ENCODE peak calls at places on chromosome X, in seven cellular contexts. One of them, this sample, is unnamed. For H3K4me1, the result is how much of the 10 kb centered on the place peaks cover.

GRCh38 chrX:34546366-34546765 is 110.7 kb downstream of the TMEM47 start:
- DNase-seq in suprapubic skin: no peak
- DNase-seq in spleen: no peak
- DNase-seq in SK-N-SH: no peak
- DNase-seq in GM23338: no peak
- DNase-seq in breast epithelium: no peak
- DNase-seq in sigmoid colon: no peak
- DNase-seq in this sample: no peak

GRCh38 chrX:49878128-49878833 is 1.0 kb upstream of the USP27X start:
- DNase-seq in breast epithelium: no peak
- DNase-seq in spleen: peak
- DNase-seq in sigmoid colon: peak
- DNase-seq in SK-N-SH: peak
- DNase-seq in suprapubic skin: no peak
- DNase-seq in GM23338: no peak
- DNase-seq in this sample: no peak

GRCh38 chrX:1403228-1403627 is 11.3 kb upstream of the SLC25A6 start:
- DNase-seq in sigmoid colon: peak
- DNase-seq in SK-N-SH: no peak
- DNase-seq in GM23338: no peak
- DNase-seq in suprapubic skin: no peak
- DNase-seq in spleen: peak
- DNase-seq in breast epithelium: no peak
- DNase-seq in this sample: no peak

GRCh38 chrX:34768290-34768689 is 111.2 kb upstream of the TMEM47 start:
- DNase-seq in SK-N-SH: no peak
- DNase-seq in GM23338: no peak
- DNase-seq in spleen: no peak
- DNase-seq in suprapubic skin: no peak
- DNase-seq in sigmoid colon: no peak
- DNase-seq in breast epithelium: no peak
- DNase-seq in this sample: no peak

GRCh38 chrX:153776611-153777045 is 4.2 kb upstream of the SRPK3 start:
- DNase-seq in GM23338: no peak
- DNase-seq in breast epithelium: no peak
- DNase-seq in spleen: peak
- DNase-seq in SK-N-SH: no peak
- DNase-seq in sigmoid colon: peak
- DNase-seq in suprapubic skin: no peak
- DNase-seq in this sample: no peak

GRCh38 chrX:154445776-154446175 is 1.8 kb downstream of the FAM50A start:
- DNase-seq in SK-N-SH: no peak
- DNase-seq in breast epithelium: no peak
- DNase-seq in GM23338: no peak
- DNase-seq in spleen: peak
- DNase-seq in sigmoid colon: no peak
- DNase-seq in suprapubic skin: no peak
- DNase-seq in this sample: no peak

GRCh38 chrX:153539171-153539978 is 21.9 kb downstream of the ATP2B3 start:
- DNase-seq in suprapubic skin: peak
- DNase-seq in GM23338: peak
- DNase-seq in breast epithelium: peak
- DNase-seq in SK-N-SH: peak
- DNase-seq in spleen: peak
- DNase-seq in sigmoid colon: peak
- DNase-seq in this sample: peak

GRCh38 chrX:148572332-148572731 is 71.9 kb downstream of the AFF2 start:
- DNase-seq in SK-N-SH: no peak
- DNase-seq in sigmoid colon: no peak
- DNase-seq in spleen: no peak
- DNase-seq in GM23338: no peak
- DNase-seq in suprapubic skin: no peak
- DNase-seq in breast epithelium: no peak
- DNase-seq in this sample: no peak

GRCh38 chrX:2677764-2678163 is 13.3 kb upstream of the CD99 start:
- DNase-seq in breast epithelium: peak
- DNase-seq in GM23338: no peak
- DNase-seq in suprapubic skin: peak
- DNase-seq in sigmoid colon: peak
- DNase-seq in SK-N-SH: no peak
- DNase-seq in spleen: no peak
- DNase-seq in this sample: peak

GRCh38 chrX:649166-649565 is 18.6 kb downstream of the SHOX start:
- DNase-seq in sigmoid colon: no peak
- DNase-seq in SK-N-SH: no peak
- DNase-seq in suprapubic skin: no peak
- DNase-seq in spleen: peak
- DNase-seq in GM23338: no peak
- DNase-seq in breast epithelium: no peak
- DNase-seq in this sample: no peak

GRCh38 chrX:38817004-38817703 is 15.9 kb downstream of the MID1IP1 start:
- DNase-seq in GM23338: peak
- DNase-seq in sigmoid colon: peak
- DNase-seq in breast epithelium: no peak
- DNase-seq in suprapubic skin: no peak
- DNase-seq in SK-N-SH: no peak
- DNase-seq in spleen: no peak
- DNase-seq in this sample: no peak

GRCh38 chrX:50751091-50751490 is 62.9 kb downstream of the SHROOM4 start:
- DNase-seq in spleen: no peak
- DNase-seq in SK-N-SH: no peak
- DNase-seq in sigmoid colon: no peak
- DNase-seq in breast epithelium: no peak
- DNase-seq in GM23338: no peak
- DNase-seq in suprapubic skin: no peak
- DNase-seq in this sample: no peak

GRCh38 chrX:49308604-49309269 is 5.3 kb downstream of the GAGE10 start:
- DNase-seq in SK-N-SH: no peak
- DNase-seq in GM23338: no peak
- DNase-seq in sigmoid colon: no peak
- DNase-seq in breast epithelium: no peak
- DNase-seq in suprapubic skin: no peak
- DNase-seq in spleen: peak
- DNase-seq in this sample: no peak

DNA sequence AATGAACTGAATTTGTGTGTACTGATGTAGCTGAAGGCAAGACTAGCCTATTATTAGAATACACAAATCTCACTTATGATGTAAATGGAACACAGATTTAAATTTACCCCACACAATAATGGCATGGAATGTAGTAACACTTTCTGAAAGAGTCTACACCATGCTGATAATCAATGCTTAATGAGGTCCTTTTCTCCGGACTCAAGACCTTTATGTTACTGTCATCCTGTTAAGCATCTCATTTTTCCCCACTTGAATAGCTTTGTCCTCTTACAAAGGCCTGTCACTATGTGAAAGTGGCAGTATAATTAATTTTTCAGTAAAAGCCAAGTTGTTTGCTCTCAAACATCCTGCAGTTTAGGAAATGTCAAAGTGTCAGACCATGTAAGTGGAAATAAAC is 96.5 kb downstream of the GPC3 start:
- DNase-seq in spleen: no peak
- DNase-seq in suprapubic skin: no peak
- DNase-seq in GM23338: no peak
- DNase-seq in breast epithelium: no peak
- DNase-seq in SK-N-SH: no peak
- DNase-seq in sigmoid colon: no peak
- DNase-seq in this sample: no peak
- TF ChIP-seq POLR2AphosphoS5 in spleen: no peak
- TF ChIP-seq POLR2AphosphoS5 in suprapubic skin: no peak
- TF ChIP-seq POLR2AphosphoS5 in GM23338: no peak
- TF ChIP-seq POLR2AphosphoS5 in breast epithelium: no peak
- TF ChIP-seq POLR2AphosphoS5 in SK-N-SH: no peak
- TF ChIP-seq POLR2AphosphoS5 in sigmoid colon: no peak
- TF ChIP-seq POLR2AphosphoS5 in this sample: no peak

GRCh38 chrX:12412561-12412960 is 274.3 kb downstream of the FRMPD4 start:
- DNase-seq in spleen: no peak
- DNase-seq in sigmoid colon: no peak
- DNase-seq in breast epithelium: no peak
- DNase-seq in suprapubic skin: no peak
- DNase-seq in GM23338: no peak
- DNase-seq in SK-N-SH: no peak
- DNase-seq in this sample: no peak

GRCh38 chrX:12410523-12410922 is 272.2 kb downstream of the FRMPD4 start:
- DNase-seq in spleen: no peak
- DNase-seq in GM23338: no peak
- DNase-seq in SK-N-SH: no peak
- DNase-seq in suprapubic skin: no peak
- DNase-seq in breast epithelium: no peak
- DNase-seq in sigmoid colon: no peak
- DNase-seq in this sample: no peak

GRCh38 chrX:12411831-12412230 is 273.6 kb downstream of the FRMPD4 start:
- DNase-seq in spleen: no peak
- DNase-seq in SK-N-SH: no peak
- DNase-seq in breast epithelium: no peak
- DNase-seq in sigmoid colon: no peak
- DNase-seq in GM23338: no peak
- DNase-seq in suprapubic skin: no peak
- DNase-seq in this sample: no peak
- H3K4me1 ChIP-seq in spleen: under half
- H3K4me1 ChIP-seq in SK-N-SH: under half
- H3K4me1 ChIP-seq in breast epithelium: under half
- H3K4me1 ChIP-seq in sigmoid colon: under half
- H3K4me1 ChIP-seq in GM23338: under half
- H3K4me1 ChIP-seq in suprapubic skin: under half
- H3K4me1 ChIP-seq in this sample: under half

GRCh38 chrX:69618803-69619202 is 2.9 kb downstream of the EDA start:
- DNase-seq in suprapubic skin: no peak
- DNase-seq in breast epithelium: no peak
- DNase-seq in spleen: no peak
- DNase-seq in sigmoid colon: no peak
- DNase-seq in GM23338: peak
- DNase-seq in SK-N-SH: peak
- DNase-seq in this sample: no peak
- TF ChIP-seq CTCF in suprapubic skin: peak
- TF ChIP-seq CTCF in breast epithelium: peak
- TF ChIP-seq CTCF in spleen: no peak
- TF ChIP-seq CTCF in sigmoid colon: no peak
- TF ChIP-seq CTCF in GM23338: peak
- TF ChIP-seq CTCF in SK-N-SH: peak
- TF ChIP-seq CTCF in this sample: no peak

GRCh38 chrX:24468245-24468644 is 3.2 kb downstream of the PDK3 start:
- DNase-seq in GM23338: no peak
- DNase-seq in suprapubic skin: no peak
- DNase-seq in sigmoid colon: no peak
- DNase-seq in breast epithelium: no peak
- DNase-seq in spleen: no peak
- DNase-seq in SK-N-SH: no peak
- DNase-seq in this sample: no peak
- TF ChIP-seq POLR2AphosphoS5 in GM23338: no peak
- TF ChIP-seq POLR2AphosphoS5 in suprapubic skin: no peak
- TF ChIP-seq POLR2AphosphoS5 in sigmoid colon: no peak
- TF ChIP-seq POLR2AphosphoS5 in breast epithelium: no peak
- TF ChIP-seq POLR2AphosphoS5 in spleen: no peak
- TF ChIP-seq POLR2AphosphoS5 in SK-N-SH: no peak
- TF ChIP-seq POLR2AphosphoS5 in this sample: no peak

GRCh38 chrX:15853586-15854079 is 980 bp downstream of the AP1S2 start:
- DNase-seq in spleen: no peak
- DNase-seq in suprapubic skin: no peak
- DNase-seq in GM23338: no peak
- DNase-seq in sigmoid colon: no peak
- DNase-seq in SK-N-SH: peak
- DNase-seq in breast epithelium: no peak
- DNase-seq in this sample: no peak

GRCh38 chrX:15843960-15844359 is 10.7 kb downstream of the AP1S2 start:
- DNase-seq in suprapubic skin: no peak
- DNase-seq in GM23338: no peak
- DNase-seq in sigmoid colon: no peak
- DNase-seq in SK-N-SH: no peak
- DNase-seq in spleen: no peak
- DNase-seq in breast epithelium: no peak
- DNase-seq in this sample: no peak

GRCh38 chrX:15854080-15854655 is 445 bp downstream of the AP1S2 start:
- DNase-seq in suprapubic skin: peak
- DNase-seq in GM23338: peak
- DNase-seq in spleen: peak
- DNase-seq in SK-N-SH: peak
- DNase-seq in sigmoid colon: peak
- DNase-seq in breast epithelium: peak
- DNase-seq in this sample: peak

GRCh38 chrX:15849555-15849954 is 5.1 kb downstream of the AP1S2 start:
- DNase-seq in GM23338: peak
- DNase-seq in spleen: no peak
- DNase-seq in SK-N-SH: peak
- DNase-seq in breast epithelium: no peak
- DNase-seq in suprapubic skin: no peak
- DNase-seq in sigmoid colon: no peak
- DNase-seq in this sample: no peak

GRCh38 chrX:15848576-15848975 is 6.0 kb downstream of the AP1S2 start:
- DNase-seq in breast epithelium: no peak
- DNase-seq in spleen: no peak
- DNase-seq in GM23338: no peak
- DNase-seq in suprapubic skin: no peak
- DNase-seq in SK-N-SH: no peak
- DNase-seq in sigmoid colon: no peak
- DNase-seq in this sample: no peak
- H3K4me1 ChIP-seq in breast epithelium: under half
- H3K4me1 ChIP-seq in spleen: under half
- H3K4me1 ChIP-seq in GM23338: under half
- H3K4me1 ChIP-seq in suprapubic skin: under half
- H3K4me1 ChIP-seq in SK-N-SH: under half
- H3K4me1 ChIP-seq in sigmoid colon: under half
- H3K4me1 ChIP-seq in this sample: under half

GRCh38 chrX:139126493-139126892 is 404.0 kb upstream of the F9 start:
- DNase-seq in breast epithelium: no peak
- DNase-seq in GM23338: peak
- DNase-seq in sigmoid colon: no peak
- DNase-seq in suprapubic skin: no peak
- DNase-seq in SK-N-SH: peak
- DNase-seq in spleen: no peak
- DNase-seq in this sample: peak
- TF ChIP-seq CTCF in breast epithelium: peak
- TF ChIP-seq CTCF in GM23338: peak
- TF ChIP-seq CTCF in sigmoid colon: no peak
- TF ChIP-seq CTCF in suprapubic skin: peak
- TF ChIP-seq CTCF in SK-N-SH: peak
- TF ChIP-seq CTCF in spleen: no peak
- TF ChIP-seq CTCF in this sample: peak

DNA sequence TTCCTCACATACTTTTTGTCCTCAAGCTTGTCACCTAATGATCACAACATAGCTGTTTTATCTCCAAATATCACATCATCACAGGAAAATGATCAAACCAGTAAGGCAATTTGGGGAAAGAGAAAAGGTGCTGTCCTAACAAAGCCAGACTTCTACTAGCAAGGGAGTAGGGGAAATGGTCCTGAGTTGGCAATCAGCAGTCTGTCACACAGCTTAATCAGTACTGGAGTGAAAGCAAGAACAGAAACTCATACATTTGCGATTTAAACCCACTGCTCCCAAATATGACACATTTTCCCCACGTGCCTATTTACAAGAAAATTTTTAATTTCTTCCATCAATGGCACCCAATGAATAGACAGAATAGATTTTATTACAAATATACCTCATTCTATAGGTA is 546.8 kb upstream of the FMR1 start:
- DNase-seq in sigmoid colon: no peak
- DNase-seq in GM23338: no peak
- DNase-seq in breast epithelium: no peak
- DNase-seq in spleen: no peak
- DNase-seq in suprapubic skin: no peak
- DNase-seq in SK-N-SH: no peak
- DNase-seq in this sample: no peak
- TF ChIP-seq POLR2AphosphoS5 in sigmoid colon: no peak
- TF ChIP-seq POLR2AphosphoS5 in GM23338: no peak
- TF ChIP-seq POLR2AphosphoS5 in breast epithelium: no peak
- TF ChIP-seq POLR2AphosphoS5 in spleen: no peak
- TF ChIP-seq POLR2AphosphoS5 in suprapubic skin: no peak
- TF ChIP-seq POLR2AphosphoS5 in SK-N-SH: no peak
- TF ChIP-seq POLR2AphosphoS5 in this sample: no peak